ENCODE peak calls at places on chromosome 21, in seven cellular contexts. G, O, C, S, A, Q and K are unnamed samples.

GRCh38 chr21:17732306-17732705 is 86.8 kb downstream of the C21orf91 start:
- DNase-seq in Q (no peak), A (no peak), G (no peak), S (no peak), C (peak), O (no peak), K (no peak)

GRCh38 chr21:44463716-44464115 is 8.4 kb downstream of the LRRC3 start:
- DNase-seq in A (no peak), Q (no peak), O (no peak), G (no peak), S (no peak), C (no peak), K (no peak)

GRCh38 chr21:16418663-16419062 is 688.9 kb downstream of the USP25 start:
- DNase-seq in O (no peak), S (no peak), G (no peak), A (no peak), Q (no peak), C (no peak), K (no peak)

GRCh38 chr21:36156815-36157670 is at the start of gene DOP1B:
- DNase-seq in C (peak), G (peak), A (no peak), S (no peak), Q (no peak), O (no peak), K (no peak)

GRCh38 chr21:16535100-16535418 is 805.3 kb downstream of the USP25 start:
- DNase-seq in A (peak), C (peak), S (no peak), O (peak), G (no peak), Q (peak), K (peak)

GRCh38 chr21:44425307-44425894 is 29.9 kb upstream of the LRRC3 start:
- DNase-seq in O (no peak), C (no peak), G (no peak), A (peak), S (no peak), Q (peak), K (no peak)

GRCh38 chr21:41447356-41447755 is 21.3 kb downstream of the MX1 start:
- DNase-seq in C (no peak), S (no peak), Q (no peak), O (no peak), G (no peak), A (no peak), K (no peak)

GRCh38 chr21:36479415-36480402 is at the start of gene CLDN14:
- DNase-seq in Q (peak), A (no peak), S (no peak), O (peak), G (no peak), C (no peak), K (peak)

GRCh38 chr21:28442624-28443023 is 550.1 kb downstream of the LTN1 start:
- DNase-seq in G (no peak), O (no peak), A (no peak), S (no peak), C (no peak), Q (no peak), K (no peak)

GRCh38 chr21:44708213-44708865 is 3.0 kb downstream of the TSPEAR start:
- DNase-seq in S (peak), A (no peak), O (peak), G (no peak), C (no peak), Q (no peak), K (no peak)

GRCh38 chr21:31098576-31099005 is 60.3 kb upstream of the KRTAP19-8 start:
- DNase-seq in C (peak), S (peak), G (peak), A (peak), O (peak), Q (peak), K (peak)

GRCh38 chr21:20875741-20876140 is 122.5 kb upstream of the NCAM2 start:
- DNase-seq in C (no peak), Q (no peak), G (no peak), O (no peak), A (no peak), S (no peak), K (no peak)

GRCh38 chr21:45162115-45162514 is 87.7 kb downstream of the ADARB1 start:
- DNase-seq in G (no peak), C (no peak), A (no peak), Q (no peak), S (no peak), O (no peak), K (no peak)

GRCh38 chr21:17585875-17586450 is 26.7 kb downstream of the BTG3 start:
- DNase-seq in S (no peak), Q (no peak), A (peak), C (peak), O (no peak), G (peak), K (no peak)

GRCh38 chr21:43864806-43865470 is at the start of gene AGPAT3:
- DNase-seq in C (no peak), S (no peak), G (peak), A (no peak), O (no peak), Q (no peak), K (no peak)

GRCh38 chr21:36860736-36861594 is 105.5 kb downstream of the HLCS start:
- DNase-seq in A (peak), O (no peak), C (peak), G (peak), Q (no peak), S (no peak), K (no peak)

GRCh38 chr21:44508711-44509445 is 31.1 kb downstream of the KRTAP10-1 start:
- DNase-seq in O (no peak), A (no peak), C (no peak), Q (no peak), S (no peak), G (no peak), K (no peak)

GRCh38 chr21:9741343-9741742 is 780.0 kb upstream of the TPTE start:
- DNase-seq in A (no peak), C (no peak), Q (no peak), O (no peak), G (no peak), S (no peak), K (no peak)

GRCh38 chr21:42746593-42747266 is 93.3 kb downstream of the PDE9A start:
- DNase-seq in Q (no peak), S (no peak), C (no peak), A (no peak), G (no peak), O (peak), K (no peak)

DNA sequence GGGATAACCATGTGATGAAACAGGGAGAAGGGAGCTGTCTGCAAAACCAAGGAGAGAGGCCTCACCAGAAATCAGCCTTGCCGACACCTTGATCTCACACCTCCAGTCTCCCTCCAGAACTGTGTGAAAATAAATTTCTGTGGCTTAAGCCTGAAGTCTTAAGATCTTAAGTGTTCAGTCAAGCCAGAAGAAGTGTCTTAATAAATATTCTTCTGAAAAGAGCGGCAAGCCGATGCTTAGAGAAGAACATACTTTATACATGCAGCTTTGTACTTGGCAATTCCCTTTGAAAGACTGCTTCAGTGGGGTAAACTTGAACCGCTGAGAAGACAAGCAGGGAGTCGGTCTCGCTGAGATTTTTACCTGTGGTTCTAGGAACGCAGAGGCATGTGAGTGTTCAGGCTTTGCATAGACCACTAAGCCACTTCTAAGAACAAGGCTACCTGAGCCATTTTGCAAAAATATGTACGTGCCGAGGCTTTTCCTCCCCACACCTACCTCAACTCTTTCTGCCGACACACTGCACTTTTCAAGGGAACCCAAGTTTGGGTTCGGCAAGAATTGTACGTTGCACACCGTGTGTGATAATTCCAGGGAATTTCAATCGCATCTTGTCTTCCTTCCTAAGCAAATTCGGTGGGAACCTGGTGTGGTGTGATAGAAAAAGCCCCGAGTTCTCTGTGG is 3.4 kb downstream of the RUNX1 start:
- DNase-seq in A (no peak), S (no peak), C (no peak), G (no peak), O (no peak), Q (no peak), K (no peak)
- TF ChIP-seq POLR2A in A (no peak), S (no peak), C (no peak), G (no peak), O (no peak), Q (no peak), K (no peak)

DNA sequence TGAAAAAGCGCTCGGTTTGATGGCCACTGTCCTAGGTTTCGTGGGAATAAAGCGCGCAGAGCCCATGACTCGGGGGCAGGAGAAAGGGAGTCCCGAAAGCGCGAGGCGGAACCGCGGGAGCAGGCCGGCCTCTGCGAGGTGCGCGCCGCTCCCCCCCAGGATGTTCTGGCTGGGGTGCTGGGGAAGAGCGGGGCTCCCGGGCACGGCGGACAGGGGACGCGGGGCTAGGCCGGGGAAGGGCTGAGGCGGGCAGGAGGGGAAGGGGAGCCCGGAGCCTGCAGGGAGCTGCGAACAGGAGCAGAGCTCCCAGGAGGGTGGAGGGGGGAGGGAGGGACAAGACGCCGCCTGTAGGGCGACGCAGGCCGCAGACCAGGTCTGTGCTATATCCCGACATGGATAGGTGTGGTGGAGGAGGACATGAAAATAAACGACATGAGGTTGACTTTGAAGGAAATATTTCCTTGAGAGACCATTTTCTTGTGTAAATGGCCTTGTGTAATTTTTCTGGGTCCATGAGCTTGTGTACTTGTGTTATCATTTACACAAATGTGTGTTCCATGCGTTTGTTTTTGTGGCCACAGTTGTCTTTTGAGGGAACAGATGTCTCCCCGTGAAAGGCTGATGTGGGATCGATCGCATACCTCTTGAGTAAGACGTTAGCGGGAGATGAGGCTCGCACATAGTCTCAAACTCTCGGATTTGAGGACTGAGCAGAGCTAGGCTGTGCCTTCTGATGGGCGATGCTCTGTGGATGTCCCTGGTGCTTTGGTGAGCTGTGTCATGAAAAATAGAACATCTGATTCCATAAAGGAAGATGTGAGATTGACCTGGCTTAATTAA is 1.3 kb downstream of the PCNT start:
- DNase-seq in A (peak), C (peak), Q (peak), O (peak), G (peak), S (peak), K (peak)
- TF ChIP-seq POLR2A in A (no peak), C (no peak), Q (no peak), O (no peak), G (peak), S (no peak), K (no peak)

DNA sequence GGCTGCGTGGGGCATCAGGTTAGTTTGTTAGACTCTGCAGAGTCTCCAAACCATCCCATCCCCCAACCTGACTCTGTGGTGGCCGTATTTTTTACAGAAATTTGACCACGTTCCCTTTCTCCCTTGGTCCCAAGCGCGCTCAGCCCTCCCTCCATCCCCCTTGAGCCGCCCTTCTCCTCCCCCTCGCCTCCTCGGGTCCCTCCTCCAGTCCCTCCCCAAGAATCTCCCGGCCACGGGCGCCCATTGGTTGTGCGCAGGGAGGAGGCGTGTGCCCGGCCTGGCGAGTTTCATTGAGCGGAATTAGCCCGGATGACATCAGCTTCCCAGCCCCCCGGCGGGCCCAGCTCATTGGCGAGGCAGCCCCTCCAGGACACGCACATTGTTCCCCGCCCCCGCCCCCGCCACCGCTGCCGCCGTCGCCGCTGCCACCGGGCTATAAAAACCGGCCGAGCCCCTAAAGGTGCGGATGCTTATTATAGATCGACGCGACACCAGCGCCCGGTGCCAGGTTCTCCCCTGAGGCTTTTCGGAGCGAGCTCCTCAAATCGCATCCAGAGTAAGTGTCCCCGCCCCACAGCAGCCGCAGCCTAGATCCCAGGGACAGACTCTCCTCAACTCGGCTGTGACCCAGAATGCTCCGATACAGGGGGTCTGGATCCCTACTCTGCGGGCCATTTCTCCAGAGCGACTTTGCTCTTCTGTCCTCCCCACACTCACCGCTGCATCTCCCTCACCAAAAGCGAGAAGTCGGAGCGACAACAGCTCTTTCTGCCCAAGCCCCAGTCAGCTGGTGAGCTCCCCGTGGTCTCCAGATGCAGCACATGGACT is at the start of gene OLIG2:
- DNase-seq in S (peak), O (no peak), G (peak), Q (no peak), A (no peak), C (peak), K (no peak)
- TF ChIP-seq POLR2A in S (no peak), O (no peak), G (no peak), Q (no peak), A (no peak), C (no peak), K (no peak)

GRCh38 chr21:32569261-32570230 is 15.8 kb downstream of the TCP10L start:
- DNase-seq in Q (peak), A (peak), C (peak), S (peak), G (peak), O (peak), K (peak)
- TF ChIP-seq POLR2A in Q (peak), A (peak), C (peak), S (peak), G (no peak), O (no peak), K (peak)

DNA sequence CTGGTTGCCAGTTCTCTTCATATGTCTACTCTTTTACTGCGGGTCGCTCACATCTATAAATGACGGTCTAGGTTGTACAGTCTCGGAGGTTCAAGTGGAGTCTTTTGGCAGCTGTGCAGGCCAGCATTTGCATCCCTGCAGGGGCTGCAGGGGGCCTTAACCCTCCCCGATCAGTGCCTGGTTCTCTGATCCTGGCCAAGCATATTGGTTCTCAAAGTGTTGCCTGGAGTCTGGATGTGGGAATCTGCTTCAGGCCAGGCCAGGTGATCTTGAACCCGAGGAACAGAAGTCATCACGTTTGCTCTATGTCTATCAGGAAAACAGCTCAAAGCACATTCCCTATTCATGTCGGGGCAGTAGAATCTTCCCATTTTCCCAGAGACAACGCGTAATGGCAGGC is 21.8 kb downstream of the B3GALT5 start:
- DNase-seq in A (no peak), C (no peak), Q (no peak), O (no peak), S (no peak), G (no peak), K (no peak)
- TF ChIP-seq POLR2A in A (no peak), C (no peak), Q (no peak), O (no peak), S (no peak), G (no peak), K (no peak)

GRCh38 chr21:39183272-39184049 is at the start of gene PSMG1:
- DNase-seq in S (peak), C (peak), Q (peak), A (peak), G (peak), O (peak), K (peak)
- TF ChIP-seq POLR2A in S (peak), C (peak), Q (peak), A (peak), G (peak), O (no peak), K (peak)